ENCODE peak calls at places on chromosomes 6 and 20, in four cellular contexts. One of them, this sample, is unnamed.
A peak's percentile ranks its signal among the peaks of the same experiment; 100 is the strongest.

GRCh38 chr6:39790772-39791171 is 1.4 kb upstream of the DAAM2 start:
- DNase-seq in breast epithelium: no peak
- DNase-seq in H1: no peak
- DNase-seq in K562: no peak
- DNase-seq in this sample: no peak

GRCh38 chr20:47544240-47544639 is 42.6 kb downstream of the NCOA3 start:
- DNase-seq in breast epithelium: no peak
- DNase-seq in K562: no peak
- DNase-seq in H1: no peak
- DNase-seq in this sample: no peak

GRCh38 chr6:35596448-35597442 is 84.0 kb upstream of the TULP1 start:
- DNase-seq in K562: no peak
- DNase-seq in breast epithelium: no peak
- DNase-seq in H1: no peak
- DNase-seq in this sample: no peak

GRCh38 chr20:9617940-9618339 is 103.5 kb downstream of the LAMP5 start:
- DNase-seq in K562: peak; percentile 12
- DNase-seq in breast epithelium: no peak
- DNase-seq in H1: no peak
- DNase-seq in this sample: peak; percentile 67

GRCh38 chr6:2959909-2960719 is 11.3 kb downstream of the SERPINB6 start:
- DNase-seq in breast epithelium: peak; percentile 38
- DNase-seq in K562: no peak
- DNase-seq in H1: no peak
- DNase-seq in this sample: no peak

GRCh38 chr6:163955752-163956151 is 541.2 kb downstream of the QKI start:
- DNase-seq in K562: no peak
- DNase-seq in breast epithelium: no peak
- DNase-seq in H1: no peak
- DNase-seq in this sample: no peak

GRCh38 chr6:141992109-141992508 is 140.6 kb upstream of the GJE1 start:
- DNase-seq in K562: no peak
- DNase-seq in breast epithelium: no peak
- DNase-seq in H1: no peak
- DNase-seq in this sample: no peak

GRCh38 chr20:45087814-45088213 is 13.1 kb downstream of the KCNS1 start:
- DNase-seq in H1: no peak
- DNase-seq in K562: no peak
- DNase-seq in breast epithelium: no peak
- DNase-seq in this sample: no peak

GRCh38 chr6:62775427-62776022 is 435.7 kb upstream of the FKBP1C start:
- DNase-seq in H1: no peak
- DNase-seq in breast epithelium: no peak
- DNase-seq in K562: peak; percentile 17
- DNase-seq in this sample: peak; percentile 10

GRCh38 chr20:37234254-37234581 is 27.4 kb downstream of the GHRH start:
- DNase-seq in breast epithelium: no peak
- DNase-seq in H1: no peak
- DNase-seq in K562: no peak
- DNase-seq in this sample: no peak

GRCh38 chr6:111805511-111806181 is 67.6 kb downstream of the FYN start:
- DNase-seq in K562: no peak
- DNase-seq in H1: no peak
- DNase-seq in breast epithelium: no peak
- DNase-seq in this sample: no peak

GRCh38 chr6:119865466-119866350 is 516.1 kb upstream of the MAN1A1 start:
- DNase-seq in breast epithelium: no peak
- DNase-seq in H1: no peak
- DNase-seq in K562: no peak
- DNase-seq in this sample: no peak

GRCh38 chr20:43916875-43917371 is 2.3 kb downstream of the TOX2 start:
- DNase-seq in H1: no peak
- DNase-seq in K562: no peak
- DNase-seq in breast epithelium: no peak
- DNase-seq in this sample: no peak

GRCh38 chr6:144055121-144055931 is 40.0 kb downstream of the SF3B5 start:
- DNase-seq in H1: no peak
- DNase-seq in K562: no peak
- DNase-seq in breast epithelium: no peak
- DNase-seq in this sample: no peak

GRCh38 chr6:34792605-34793500 is 970 bp downstream of the BLTP3A start:
- DNase-seq in breast epithelium: peak; percentile 20
- DNase-seq in H1: no peak
- DNase-seq in K562: peak; percentile 55
- DNase-seq in this sample: no peak

GRCh38 chr6:101011165-101011564 is 130.0 kb upstream of the ASCC3 start:
- DNase-seq in breast epithelium: no peak
- DNase-seq in H1: no peak
- DNase-seq in K562: no peak
- DNase-seq in this sample: no peak

GRCh38 chr6:97174471-97174870 is 108.5 kb downstream of the MMS22L start:
- DNase-seq in H1: no peak
- DNase-seq in K562: no peak
- DNase-seq in breast epithelium: no peak
- DNase-seq in this sample: no peak

GRCh38 chr6:97175806-97176205 is 107.2 kb downstream of the MMS22L start:
- DNase-seq in K562: no peak
- DNase-seq in breast epithelium: no peak
- DNase-seq in H1: no peak
- DNase-seq in this sample: no peak

GRCh38 chr6:97177905-97178304 is 105.1 kb downstream of the MMS22L start:
- DNase-seq in H1: no peak
- DNase-seq in K562: no peak
- DNase-seq in breast epithelium: no peak
- DNase-seq in this sample: no peak

DNA sequence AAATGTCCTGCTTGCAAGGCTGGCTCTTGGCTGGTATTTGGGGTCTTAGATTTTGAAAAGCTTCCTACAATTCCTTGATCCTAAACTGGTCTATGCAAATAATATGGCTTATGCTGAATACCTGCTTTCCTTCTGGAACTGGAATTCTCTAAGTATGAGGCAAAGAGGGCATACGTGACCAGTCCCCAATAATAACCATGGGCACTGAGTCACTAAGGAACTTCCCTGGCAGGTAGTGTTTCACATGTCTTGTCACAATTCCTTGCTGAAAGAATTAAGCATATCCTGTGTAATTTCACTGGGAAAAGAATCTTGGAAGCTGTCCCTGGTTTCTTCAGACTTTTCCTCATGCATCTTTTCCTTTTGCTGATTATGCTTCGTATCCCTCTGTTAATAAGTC is 106.5 kb downstream of the MMS22L start:
- DNase-seq in breast epithelium: no peak
- DNase-seq in H1: no peak
- DNase-seq in K562: no peak
- DNase-seq in this sample: no peak
- H3K4me1 ChIP-seq in breast epithelium: no peaks in the 10 kb centered on the region
- H3K4me1 ChIP-seq in H1: no peaks in the 10 kb centered on the region
- H3K4me1 ChIP-seq in K562: no peaks in the 10 kb centered on the region
- H3K4me1 ChIP-seq in this sample: no peaks in the 10 kb centered on the region

GRCh38 chr6:4649728-4650127 is 126.5 kb upstream of the CDYL start:
- DNase-seq in breast epithelium: no peak
- DNase-seq in K562: no peak
- DNase-seq in H1: no peak
- DNase-seq in this sample: no peak

GRCh38 chr6:4647414-4648365 is 128.5 kb upstream of the CDYL start:
- DNase-seq in H1: peak; percentile 60
- DNase-seq in breast epithelium: peak; percentile 64
- DNase-seq in K562: peak; percentile 87
- DNase-seq in this sample: peak; percentile 63

GRCh38 chr6:4644962-4645361 is 131.2 kb upstream of the CDYL start:
- DNase-seq in K562: no peak
- DNase-seq in H1: no peak
- DNase-seq in breast epithelium: no peak
- DNase-seq in this sample: no peak

GRCh38 chr6:4641461-4641860 is 134.7 kb upstream of the CDYL start:
- DNase-seq in breast epithelium: no peak
- DNase-seq in K562: no peak
- DNase-seq in H1: no peak
- DNase-seq in this sample: no peak

GRCh38 chr6:4645713-4646356 is 130.4 kb upstream of the CDYL start:
- DNase-seq in H1: no peak
- DNase-seq in breast epithelium: no peak
- DNase-seq in K562: peak; percentile 32
- DNase-seq in this sample: no peak
- TF ChIP-seq CTCF in H1: peak; percentile 31
- TF ChIP-seq CTCF in breast epithelium: no peak
- TF ChIP-seq CTCF in K562: peak; percentile 55
- TF ChIP-seq CTCF in this sample: peak; percentile 29

GRCh38 chr20:52473171-52473570 is 281.6 kb upstream of the ZFP64 start:
- DNase-seq in K562: no peak
- DNase-seq in H1: no peak
- DNase-seq in breast epithelium: no peak
- DNase-seq in this sample: no peak
- TF ChIP-seq POLR2AphosphoS5 in K562: no peak
- TF ChIP-seq POLR2AphosphoS5 in H1: no peak
- TF ChIP-seq POLR2AphosphoS5 in breast epithelium: no peak
- TF ChIP-seq POLR2AphosphoS5 in this sample: no peak

GRCh38 chr6:155274106-155274505 is 10.3 kb downstream of the CLDN20 start:
- DNase-seq in breast epithelium: no peak
- DNase-seq in K562: no peak
- DNase-seq in H1: no peak
- DNase-seq in this sample: no peak

GRCh38 chr6:155274533-155274932 is 10.7 kb downstream of the CLDN20 start:
- DNase-seq in breast epithelium: peak; percentile 70
- DNase-seq in K562: no peak
- DNase-seq in H1: no peak
- DNase-seq in this sample: no peak

GRCh38 chr6:155272353-155273222 is 8.8 kb downstream of the CLDN20 start:
- DNase-seq in breast epithelium: no peak
- DNase-seq in K562: no peak
- DNase-seq in H1: no peak
- DNase-seq in this sample: no peak

GRCh38 chr6:155271145-155271544 is 7.3 kb downstream of the CLDN20 start:
- DNase-seq in H1: no peak
- DNase-seq in K562: no peak
- DNase-seq in breast epithelium: no peak
- DNase-seq in this sample: no peak

DNA sequence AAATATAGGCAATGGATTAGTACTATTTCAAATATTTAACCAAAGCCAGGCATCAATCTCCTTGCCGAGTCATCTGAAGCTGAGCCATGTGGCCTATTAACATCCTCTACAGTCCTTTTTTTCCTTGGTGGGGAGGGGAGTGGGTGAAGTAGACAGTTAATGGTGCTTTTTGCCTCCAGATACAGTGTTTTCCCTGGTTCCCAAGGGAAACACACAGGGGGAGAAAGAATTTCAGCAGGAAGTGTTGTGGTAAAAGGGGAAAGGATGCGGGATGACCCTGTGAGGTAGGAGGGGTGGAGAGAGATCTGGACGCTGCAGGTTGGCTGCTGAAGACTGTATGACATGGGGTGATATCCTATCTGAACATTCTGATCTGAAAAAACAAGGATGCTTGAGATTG is 9.6 kb downstream of the CLDN20 start:
- DNase-seq in H1: no peak
- DNase-seq in breast epithelium: no peak
- DNase-seq in K562: peak; percentile 8
- DNase-seq in this sample: no peak
- H3K4me1 ChIP-seq in H1: peaks cover 4% of the 10 kb centered on the region
- H3K4me1 ChIP-seq in breast epithelium: no peaks in the 10 kb centered on the region
- H3K4me1 ChIP-seq in K562: no peaks in the 10 kb centered on the region
- H3K4me1 ChIP-seq in this sample: no peaks in the 10 kb centered on the region

This sample was measured in Panc1.